ENCODE peak calls at places on chromosomes 13 and 19, in five cellular contexts. P, U, X, E and C are unnamed samples.

GRCh38 chr13:54733639-54734038 is 1705.0 kb downstream of the OLFM4 start:
- DNase-seq in P (peak; percentile 0), U (no peak), X (no peak), E (no peak), C (no peak)

GRCh38 chr19:39223703-39224279 is 19.7 kb upstream of the SYCN start:
- DNase-seq in P (peak; percentile 38), U (no peak), X (no peak), E (peak; percentile 51), C (peak; percentile 42)

GRCh38 chr13:74270018-74270417 is 135.8 kb upstream of the KLF12 start:
- DNase-seq in P (no peak), U (no peak), X (no peak), E (no peak), C (no peak)

GRCh38 chr13:32026619-32027018 is 5.0 kb upstream of the FRY start:
- DNase-seq in P (no peak), U (no peak), X (no peak), E (no peak), C (no peak)

GRCh38 chr19:20067898-20068297 is 9.9 kb upstream of the ZNF90 start:
- DNase-seq in P (no peak), U (no peak), X (no peak), E (no peak), C (no peak)

GRCh38 chr13:44312898-44313551 is 60.6 kb upstream of the SERP2 start:
- DNase-seq in P (peak; percentile 94), U (no peak), X (peak; percentile 82), E (peak; percentile 79), C (no peak)

GRCh38 chr13:40520916-40521315 is 145.5 kb downstream of the FOXO1 start:
- DNase-seq in P (no peak), U (no peak), X (no peak), E (no peak), C (no peak)

GRCh38 chr19:39247701-39248664 is 673 bp downstream of the IFNL4 start:
- DNase-seq in P (no peak), U (no peak), X (no peak), E (peak; percentile 8), C (no peak)

GRCh38 chr13:97310809-97311436 is 88.8 kb downstream of the MBNL2 start:
- DNase-seq in P (no peak), U (no peak), X (no peak), E (no peak), C (no peak)

GRCh38 chr19:12365094-12365371 is 450 bp downstream of the ZNF442 start:
- DNase-seq in P (no peak), U (no peak), X (no peak), E (peak; percentile 36), C (peak; percentile 53)

GRCh38 chr13:106905380-106906259 is 337.7 kb upstream of the ARGLU1 start:
- DNase-seq in P (no peak), U (no peak), X (no peak), E (peak; percentile 4), C (no peak)

GRCh38 chr19:50679177-50680125 is 30.2 kb downstream of the C19orf81 start:
- DNase-seq in P (peak; percentile 71), U (peak; percentile 74), X (no peak), E (peak; percentile 78), C (peak; percentile 98)

GRCh38 chr13:51122868-51123267 is 11.8 kb upstream of the C13orf42 start:
- DNase-seq in P (no peak), U (no peak), X (no peak), E (no peak), C (no peak)

GRCh38 chr13:44417876-44418275 is 44.3 kb downstream of the SERP2 start:
- DNase-seq in P (no peak), U (no peak), X (no peak), E (no peak), C (no peak)

GRCh38 chr13:20672772-20673171 is 30.7 kb upstream of the IL17D start:
- DNase-seq in P (peak; percentile 47), U (no peak), X (no peak), E (peak; percentile 80), C (no peak)

GRCh38 chr19:38977445-38978314 is 2.1 kb upstream of the FBXO17 start:
- DNase-seq in P (no peak), U (no peak), X (peak; percentile 53), E (no peak), C (peak; percentile 76)

GRCh38 chr13:59747529-59747928 is 416.2 kb downstream of the DIAPH3 start:
- DNase-seq in P (no peak), U (no peak), X (no peak), E (no peak), C (no peak)

GRCh38 chr19:38507551-38508127 is 74.1 kb downstream of the RYR1 start:
- DNase-seq in P (no peak), U (no peak), X (no peak), E (no peak), C (no peak)

GRCh38 chr13:50589139-50589538 is 254.4 kb downstream of the DLEU7 start:
- DNase-seq in P (peak; percentile 91), U (no peak), X (no peak), E (peak; percentile 64), C (no peak)

GRCh38 chr19:16070366-16070990 is 5.8 kb upstream of the TPM4 start:
- DNase-seq in P (no peak), U (peak; percentile 88), X (no peak), E (no peak), C (peak; percentile 84)

GRCh38 chr13:98225036-98225940 is 48.2 kb upstream of the RNF113B start:
- DNase-seq in P (no peak), U (no peak), X (no peak), E (no peak), C (no peak)

GRCh38 chr13:30978981-30979956 is 46.8 kb downstream of the TEX26 start:
- DNase-seq in P (peak; percentile 33), U (peak; percentile 29), X (no peak), E (peak; percentile 25), C (no peak)

GRCh38 chr19:43620061-43621001 is 902 bp upstream of the ZNF428 start:
- DNase-seq in P (no peak), U (peak; percentile 87), X (no peak), E (no peak), C (no peak)

GRCh38 chr19:5627395-5627904 is 4.6 kb downstream of the SAFB start:
- DNase-seq in P (peak; percentile 47), U (peak; percentile 30), X (no peak), E (no peak), C (peak; percentile 47)

GRCh38 chr13:113970810-113971470 is 2.9 kb downstream of the C13orf46 start:
- DNase-seq in P (peak; percentile 46), U (no peak), X (no peak), E (peak; percentile 53), C (no peak)

GRCh38 chr19:40090256-40091204 is at the start of gene ZNF780A:
- DNase-seq in P (peak; percentile 60), U (peak; percentile 81), X (peak; percentile 100), E (peak; percentile 65), C (peak; percentile 70)

GRCh38 chr13:69633044-69633443 is 474.6 kb upstream of the ATXN8OS start:
- DNase-seq in P (no peak), U (no peak), X (no peak), E (no peak), C (no peak)

GRCh38 chr13:62168891-62169290 is 753.2 kb upstream of the PCDH20 start:
- DNase-seq in P (no peak), U (no peak), X (no peak), E (no peak), C (no peak)

GRCh38 chr13:111326621-111326965 is 6.2 kb downstream of the TEX29 start:
- DNase-seq in P (no peak), U (no peak), X (no peak), E (no peak), C (no peak)

GRCh38 chr19:33795370-33796163 is 1.1 kb upstream of the KCTD15 start:
- DNase-seq in P (peak; percentile 84), U (peak; percentile 26), X (no peak), E (peak; percentile 90), C (peak; percentile 86)

DNA sequence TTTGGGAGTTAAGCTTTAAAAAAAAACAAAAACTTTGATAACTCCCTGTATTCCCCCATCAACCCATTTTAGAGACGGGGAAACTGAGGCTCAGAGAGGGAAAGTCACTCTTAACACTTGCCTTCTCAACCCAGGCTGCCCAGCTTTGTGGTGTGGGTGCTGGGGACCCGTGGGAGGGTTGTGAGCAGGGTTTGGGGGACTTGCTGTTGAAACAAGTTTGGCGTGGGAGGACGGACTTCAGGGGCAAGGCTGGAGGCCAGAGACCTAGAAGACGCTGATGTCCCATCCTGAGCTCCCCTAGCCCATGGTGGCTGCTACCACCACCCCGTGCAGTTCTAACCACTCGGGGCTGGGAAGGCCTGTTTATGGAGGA is 747 bp upstream of the CACTIN start:
- DNase-seq in P (no peak), U (no peak), X (no peak), E (no peak), C (no peak)
- TF ChIP-seq CTCF in P (no peak), U (no peak), X (no peak), E (no peak), C (no peak)

GRCh38 chr13:112368883-112369282 is 7.3 kb upstream of the SPACA7 start:
- DNase-seq in P (no peak), U (no peak), X (no peak), E (no peak), C (no peak)

GRCh38 chr13:112363867-112364528 is 12.2 kb upstream of the SPACA7 start:
- DNase-seq in P (no peak), U (no peak), X (no peak), E (no peak), C (no peak)

GRCh38 chr13:112370311-112370710 is 5.8 kb upstream of the SPACA7 start:
- DNase-seq in P (no peak), U (no peak), X (no peak), E (no peak), C (no peak)

GRCh38 chr13:112366907-112367646 is 9.1 kb upstream of the SPACA7 start:
- DNase-seq in P (no peak), U (no peak), X (no peak), E (no peak), C (no peak)
- TF ChIP-seq CTCF in P (no peak), U (no peak), X (no peak), E (no peak), C (no peak)

DNA sequence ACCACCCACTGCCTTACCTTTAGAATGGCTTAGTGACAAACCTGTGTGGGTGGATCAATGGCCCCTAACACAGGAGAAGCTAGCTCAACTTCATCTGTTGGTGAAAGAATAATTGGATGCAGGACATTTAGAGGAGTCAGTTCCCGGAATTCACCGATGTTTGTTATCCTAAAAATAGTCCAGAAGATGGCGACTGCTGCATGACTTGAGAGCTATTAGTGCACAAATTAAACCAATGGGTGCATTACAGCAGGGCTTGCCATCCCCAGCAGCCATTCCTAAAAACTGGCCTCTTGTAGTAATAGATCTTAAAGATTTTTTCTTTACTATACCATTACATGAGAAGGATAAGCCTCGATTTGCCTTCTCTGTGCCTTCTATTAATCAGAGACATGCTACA is 46.8 kb upstream of the ZNF726 start:
- DNase-seq in P (peak; percentile 9), U (no peak), X (no peak), E (no peak), C (no peak)
- TF ChIP-seq CTCF in P (no peak), U (no peak), X (peak; percentile 14), E (no peak), C (no peak)

DNA sequence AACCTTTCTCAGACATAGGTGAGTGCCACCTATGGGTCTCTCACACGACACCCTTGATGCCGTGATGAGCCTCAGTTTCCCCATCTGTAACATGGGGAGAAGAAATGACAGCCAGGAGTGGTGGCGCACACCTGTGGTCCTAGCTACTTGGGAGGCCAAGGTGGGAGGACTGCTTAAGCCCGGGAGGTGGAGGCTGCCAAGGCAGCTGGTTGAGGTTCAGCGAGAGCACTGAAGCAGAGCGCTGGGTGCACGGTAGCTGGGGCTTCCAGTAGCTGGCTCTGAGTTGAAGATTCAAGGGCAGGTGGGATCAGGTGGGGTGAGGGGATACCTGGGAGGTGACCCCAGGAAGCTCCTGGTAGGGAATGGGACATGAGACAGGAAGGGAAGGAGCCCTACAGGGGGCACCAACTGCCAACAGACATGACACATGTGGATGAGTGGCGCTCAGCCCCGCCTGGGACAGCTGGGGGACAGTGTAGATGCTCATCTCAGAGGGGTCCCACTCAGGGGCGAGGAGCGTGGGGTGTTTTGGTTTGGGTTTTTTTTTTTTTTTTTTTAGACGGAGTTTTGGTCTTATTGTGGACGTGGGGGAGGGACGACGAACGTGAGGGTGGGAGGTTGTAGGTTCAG is 6.5 kb upstream of the SSBP4 start:
- DNase-seq in P (no peak), U (no peak), X (no peak), E (no peak), C (no peak)
- TF ChIP-seq CTCF in P (no peak), U (no peak), X (peak; percentile 31), E (no peak), C (no peak)